ENCODE peak calls at places on chromosomes 2 and 18, in six cellular contexts. C is mammary epithelial cell; V is left lung; N is prostate gland; U is CD8-positive, alpha-beta T cell; E is right atrium auricular region. X is an unnamed sample.

GRCh38 chr2:160906878-160907277 is 253.3 kb upstream of the TANK start:
- DNase-seq in C (peak; percentile 11), U (no peak), N (no peak), V (no peak), E (no peak), X (peak; percentile 57)

GRCh38 chr18:2716394-2717326 is 61.1 kb downstream of the SMCHD1 start:
- DNase-seq in V (no peak), C (no peak), N (no peak), E (no peak), U (no peak), X (no peak)

GRCh38 chr2:120388222-120389035 is 42.5 kb downstream of the INHBB start:
- DNase-seq in E (no peak), C (no peak), U (no peak), N (no peak), V (peak; percentile 30), X (no peak)

GRCh38 chr18:9619990-9620389 is 5.6 kb upstream of the PPP4R1 start:
- DNase-seq in V (no peak), E (no peak), C (no peak), U (no peak), N (no peak), X (no peak)

GRCh38 chr2:217743980-217744761 is 258.6 kb downstream of the TNS1 start:
- DNase-seq in N (peak; percentile 0), C (no peak), V (no peak), E (peak; percentile 49), U (no peak), X (no peak)

GRCh38 chr18:59917422-59917821 is 17.6 kb downstream of the PMAIP1 start:
- DNase-seq in E (no peak), C (peak; percentile 68), N (no peak), V (no peak), U (no peak), X (peak; percentile 71)

GRCh38 chr2:133705287-133705686 is 137.0 kb upstream of the NCKAP5 start:
- DNase-seq in V (no peak), N (no peak), E (no peak), U (no peak), C (no peak), X (no peak)

GRCh38 chr2:33205693-33206434 is 259.1 kb downstream of the LTBP1 start:
- DNase-seq in V (no peak), C (no peak), U (no peak), E (no peak), N (no peak), X (no peak)

GRCh38 chr2:68653034-68653433 is 9.7 kb downstream of the PROKR1 start:
- DNase-seq in V (no peak), U (no peak), E (no peak), C (no peak), N (no peak), X (no peak)

GRCh38 chr2:48346124-48346536 is 183.8 kb upstream of the STON1 start:
- DNase-seq in N (no peak), E (peak; percentile 63), C (peak; percentile 28), U (no peak), V (no peak), X (no peak)

GRCh38 chr2:131493199-131494018 is 1.2 kb upstream of the MZT2A start:
- DNase-seq in N (no peak), C (no peak), V (no peak), E (no peak), U (no peak), X (no peak)

GRCh38 chr2:168394262-168394661 is 61.8 kb upstream of the CERS6 start:
- DNase-seq in V (no peak), U (no peak), N (no peak), E (no peak), C (no peak), X (no peak)

GRCh38 chr2:73282924-73283544 is 1.2 kb downstream of the FBXO41 start:
- DNase-seq in E (no peak), N (no peak), U (no peak), V (no peak), C (no peak), X (no peak)

GRCh38 chr18:59907172-59907571 is 7.4 kb downstream of the PMAIP1 start:
- DNase-seq in N (no peak), C (no peak), U (no peak), V (no peak), E (no peak), X (no peak)

GRCh38 chr2:240156435-240157146 is 16.1 kb upstream of the OTOS start:
- DNase-seq in U (no peak), N (no peak), C (no peak), E (no peak), V (peak; percentile 76), X (no peak)

GRCh38 chr18:60413944-60414547 is 41.5 kb upstream of the MC4R start:
- DNase-seq in E (no peak), U (no peak), V (no peak), N (no peak), C (peak; percentile 1), X (peak; percentile 26)

GRCh38 chr2:201259216-201259615 is 1.1 kb upstream of the CASP8 start:
- DNase-seq in U (no peak), N (no peak), E (no peak), C (no peak), V (no peak), X (no peak)

GRCh38 chr18:45957100-45957499 is 10.0 kb downstream of the EPG5 start:
- DNase-seq in N (no peak), C (no peak), E (no peak), U (no peak), V (no peak), X (no peak)

GRCh38 chr2:182870227-182870626 is 3.8 kb upstream of the FRZB start:
- DNase-seq in U (no peak), N (no peak), C (no peak), V (no peak), E (no peak), X (no peak)

GRCh38 chr2:96737831-96738230 is 2.0 kb downstream of the LMAN2L start:
- DNase-seq in C (no peak), N (no peak), U (no peak), E (no peak), V (no peak), X (no peak)

GRCh38 chr2:135890830-135891229 is 14.6 kb upstream of the MCM6 start:
- DNase-seq in E (no peak), V (no peak), U (no peak), C (no peak), N (no peak), X (no peak)

GRCh38 chr2:11155326-11156059 is at the start of gene SLC66A3:
- DNase-seq in V (peak; percentile 96), C (peak; percentile 90), N (no peak), E (no peak), U (no peak), X (peak; percentile 44)

GRCh38 chr2:51695531-51695930 is 663.6 kb upstream of the NRXN1 start:
- DNase-seq in V (no peak), C (no peak), U (no peak), N (no peak), E (no peak), X (no peak)

GRCh38 chr2:219087371-219087770 is 26.6 kb upstream of the IHH start:
- DNase-seq in C (no peak), E (no peak), N (no peak), V (no peak), U (no peak), X (no peak)

GRCh38 chr2:219090436-219090835 is 29.7 kb upstream of the IHH start:
- DNase-seq in V (no peak), N (no peak), C (no peak), E (no peak), U (no peak), X (no peak)

GRCh38 chr2:219089330-219089729 is 28.6 kb upstream of the IHH start:
- DNase-seq in E (no peak), V (no peak), U (no peak), C (no peak), N (no peak), X (no peak)

GRCh38 chr2:219086215-219086614 is 25.5 kb upstream of the IHH start:
- DNase-seq in C (no peak), N (no peak), U (no peak), V (no peak), E (no peak), X (no peak)

GRCh38 chr2:219087848-219088247 is 27.1 kb upstream of the IHH start:
- DNase-seq in V (no peak), C (no peak), U (no peak), N (no peak), E (no peak), X (no peak)
- H3K27ac ChIP-seq in V (no peak overlapping the region), C (no peak overlapping the region), U (no peak overlapping the region), N (no peak overlapping the region), E (no peak overlapping the region), X (no peak overlapping the region)

GRCh38 chr2:108626993-108627392 is 92.3 kb upstream of the RANBP2 start:
- DNase-seq in C (no peak), U (no peak), E (no peak), N (no peak), V (no peak), X (no peak)
- TF ChIP-seq CTCF in C (no peak), U (no peak), E (no peak), N (no peak), V (no peak), X (no peak)

GRCh38 chr2:6423944-6424343 is 441.8 kb downstream of the CMPK2 start:
- DNase-seq in V (no peak), E (no peak), N (no peak), C (no peak), U (no peak), X (no peak)

GRCh38 chr2:6421888-6422287 is 443.8 kb downstream of the CMPK2 start:
- DNase-seq in U (no peak), E (no peak), N (no peak), V (no peak), C (no peak), X (no peak)

GRCh38 chr2:6421094-6421493 is 444.6 kb downstream of the CMPK2 start:
- DNase-seq in V (no peak), C (no peak), U (no peak), N (no peak), E (no peak), X (no peak)

GRCh38 chr2:6425037-6425436 is 440.7 kb downstream of the CMPK2 start:
- DNase-seq in V (no peak), E (no peak), U (no peak), N (no peak), C (no peak), X (no peak)

GRCh38 chr2:6423131-6423530 is 442.6 kb downstream of the CMPK2 start:
- DNase-seq in N (no peak), E (no peak), V (no peak), C (no peak), U (no peak), X (peak; percentile 27)
- H3K27me3 ChIP-seq in N (no peaks in the 10 kb centered on the region), E (no peaks in the 10 kb centered on the region), V (no peaks in the 10 kb centered on the region), C (no peaks in the 10 kb centered on the region), U (no peaks in the 10 kb centered on the region), X (no peaks in the 10 kb centered on the region)

GRCh38 chr2:95327861-95328260 is 30.7 kb downstream of the KCNIP3 start:
- DNase-seq in C (no peak), N (no peak), U (no peak), V (peak; percentile 44), E (no peak), X (no peak)
- H3K27ac ChIP-seq in C (no peak overlapping the region), N (no peak overlapping the region), U (no peak overlapping the region), V (no peak overlapping the region), E (no peak overlapping the region), X (no peak overlapping the region)

DNA sequence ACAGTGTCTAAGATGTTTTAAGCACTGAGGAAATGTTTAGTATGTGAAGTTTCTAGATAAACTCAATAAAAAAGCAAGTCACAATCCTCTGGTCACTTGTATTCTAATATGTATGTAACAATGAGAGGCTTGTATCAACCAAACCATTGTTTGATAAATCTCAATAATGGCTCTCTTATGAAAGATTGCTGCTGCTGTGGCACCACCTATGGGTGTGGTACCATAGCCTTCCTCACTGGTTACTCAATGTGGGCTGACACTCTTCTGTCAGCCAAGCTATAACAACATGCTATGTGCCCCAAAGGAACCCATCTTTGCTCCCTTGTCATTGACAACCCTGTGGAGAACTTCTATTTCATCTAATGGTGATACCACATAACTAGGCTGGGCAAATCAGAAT is 12.6 kb upstream of the RAB1A start:
- DNase-seq in E (no peak), U (no peak), V (no peak), N (no peak), C (peak; percentile 50), X (no peak)
- TF ChIP-seq CTCF in E (peak; percentile 33), U (no peak), V (no peak), N (no peak), C (peak; percentile 62), X (peak; percentile 55)